ENCODE peak calls at places on chromosomes 1 and 21, in eight cellular contexts. N is tibial nerve, Z is transverse colon, A is adrenal gland, E is esophagus muscularis mucosa, Q is gastrocnemius medialis, P is prostate gland, Y is stomach. W is an unnamed sample.

GRCh38 chr1:93177991-93178390 is 2.2 kb downstream of the TMED5 start:
- DNase-seq in N (no peak), Z (no peak), A (no peak), E (no peak), Q (no peak), P (no peak), Y (no peak), W (no peak)

GRCh38 chr1:193069748-193070394 is 10.5 kb downstream of the RO60 start:
- DNase-seq in N (no peak), Z (no peak), A (no peak), E (no peak), Q (no peak), P (no peak), Y (no peak), W (no peak)

GRCh38 chr21:42745511-42746239 is 92.3 kb downstream of the PDE9A start:
- DNase-seq in N (no peak), Z (no peak), A (no peak), E (no peak), Q (no peak), P (no peak), Y (no peak), W (no peak)

GRCh38 chr1:178096421-178096820 is 2.5 kb downstream of the RASAL2 start:
- DNase-seq in N (no peak), Z (no peak), A (no peak), E (no peak), Q (no peak), P (no peak), Y (no peak), W (no peak)

GRCh38 chr1:201990427-201990826 is 8.0 kb downstream of the RNPEP start:
- DNase-seq in N (no peak), Z (no peak), A (peak; percentile 87), E (no peak), Q (no peak), P (no peak), Y (peak; percentile 51), W (no peak)

GRCh38 chr1:214438059-214438458 is 113.3 kb downstream of the PTPN14 start:
- DNase-seq in N (no peak), Z (no peak), A (no peak), E (no peak), Q (peak; percentile 91), P (no peak), Y (no peak), W (no peak)

GRCh38 chr21:45845063-45845789 is 136.3 kb upstream of the COL6A1 start:
- DNase-seq in N (no peak), Z (no peak), A (no peak), E (no peak), Q (no peak), P (no peak), Y (peak; percentile 3), W (no peak)

GRCh38 chr1:88434836-88435235 is 249.2 kb upstream of the PKN2 start:
- DNase-seq in N (no peak), Z (no peak), A (no peak), E (no peak), Q (no peak), P (no peak), Y (no peak), W (no peak)

GRCh38 chr1:63920154-63921117 is 146.6 kb downstream of the ROR1 start:
- DNase-seq in N (no peak), Z (no peak), A (no peak), E (no peak), Q (no peak), P (no peak), Y (no peak), W (no peak)

GRCh38 chr1:64471218-64471719 is 1.3 kb downstream of the CACHD1 start:
- DNase-seq in N (no peak), Z (peak; percentile 20), A (peak; percentile 77), E (peak; percentile 90), Q (no peak), P (peak; percentile 25), Y (peak; percentile 43), W (peak; percentile 74)

GRCh38 chr21:45938811-45939520 is 42.6 kb upstream of the COL6A1 start:
- DNase-seq in N (no peak), Z (no peak), A (no peak), E (no peak), Q (no peak), P (no peak), Y (no peak), W (no peak)

GRCh38 chr1:199205740-199206139 is 566.9 kb downstream of the PTPRC start:
- DNase-seq in N (no peak), Z (no peak), A (no peak), E (no peak), Q (no peak), P (no peak), Y (no peak), W (no peak)

GRCh38 chr1:242081446-242081845 is 82.5 kb upstream of the MAP1LC3C start:
- DNase-seq in N (no peak), Z (no peak), A (no peak), E (no peak), Q (no peak), P (no peak), Y (no peak), W (no peak)

GRCh38 chr1:155256101-155256852 is 994 bp upstream of the ENTREP3 start:
- DNase-seq in N (no peak), Z (no peak), A (no peak), E (no peak), Q (peak; percentile 32), P (no peak), Y (no peak), W (no peak)
- TF ChIP-seq POLR2A in N (no peak), Z (no peak), A (no peak), E (no peak), Q (no peak), P (no peak), Y (no peak), W (no peak)

GRCh38 chr1:158016651-158017335 is 23.3 kb downstream of the KIRREL1 start:
- DNase-seq in N (no peak), Z (no peak), A (no peak), E (no peak), Q (no peak), P (no peak), Y (no peak), W (no peak)
- H3K4me1 ChIP-seq in N (peaks cover 86% of the 10 kb centered on the region), Z (peaks cover 49% of the 10 kb centered on the region), A (peaks cover 77% of the 10 kb centered on the region), E (peaks cover 100% of the 10 kb centered on the region), Q (peaks cover 27% of the 10 kb centered on the region), P (peaks cover 6% of the 10 kb centered on the region), Y (peaks cover 71% of the 10 kb centered on the region), W (peaks cover 92% of the 10 kb centered on the region)

GRCh38 chr1:203769505-203770343 is 4.7 kb downstream of the LAX1 start:
- DNase-seq in N (peak; percentile 35), Z (peak; percentile 91), A (peak; percentile 83), E (peak; percentile 95), Q (peak; percentile 80), P (peak; percentile 78), Y (peak; percentile 74), W (peak; percentile 63)

GRCh38 chr1:203776636-203777035 is 11.7 kb downstream of the LAX1 start:
- DNase-seq in N (no peak), Z (no peak), A (no peak), E (no peak), Q (no peak), P (no peak), Y (no peak), W (no peak)

GRCh38 chr1:203768158-203768725 is 3.3 kb downstream of the LAX1 start:
- DNase-seq in N (no peak), Z (peak; percentile 30), A (no peak), E (no peak), Q (no peak), P (no peak), Y (no peak), W (no peak)

GRCh38 chr1:203772836-203773235 is 7.9 kb downstream of the LAX1 start:
- DNase-seq in N (no peak), Z (no peak), A (no peak), E (no peak), Q (no peak), P (no peak), Y (no peak), W (no peak)

GRCh38 chr1:203771901-203772301 is 6.9 kb downstream of the LAX1 start:
- DNase-seq in N (no peak), Z (no peak), A (no peak), E (no peak), Q (peak; percentile 82), P (no peak), Y (no peak), W (no peak)
- TF ChIP-seq POLR2A in N (no peak), Z (no peak), A (no peak), E (no peak), Q (no peak), P (no peak), Y (no peak), W (no peak)

DNA sequence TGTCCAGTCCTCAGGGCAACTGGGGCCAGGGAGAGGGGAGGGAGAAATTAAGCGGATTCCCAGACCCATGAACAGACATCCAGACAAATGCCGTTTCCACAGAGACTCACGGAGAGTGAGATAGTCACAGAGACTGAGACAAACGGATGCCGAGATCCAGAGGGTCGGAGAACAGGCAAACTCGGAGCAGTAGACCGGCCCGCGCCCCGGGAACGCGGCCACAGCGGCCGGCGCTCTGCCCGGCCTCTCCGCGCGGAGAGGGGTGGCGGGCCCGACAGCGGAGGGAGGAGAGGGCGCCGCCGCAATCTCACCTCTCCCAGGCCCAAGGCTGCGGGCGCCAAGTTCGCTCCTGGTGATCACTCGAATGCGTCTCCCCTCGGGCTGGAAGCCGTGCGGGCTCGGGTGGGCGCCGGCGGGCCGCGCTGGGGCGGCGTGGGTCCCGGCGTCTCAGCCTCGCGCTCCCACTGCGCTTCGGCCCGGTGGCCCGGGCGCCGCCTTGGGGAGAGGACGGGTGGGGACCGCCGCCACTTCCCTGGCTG is 796 bp upstream of the FOXD2 start:
- DNase-seq in N (no peak), Z (no peak), A (no peak), E (no peak), Q (no peak), P (no peak), Y (no peak), W (no peak)
- H3K4me1 ChIP-seq in N (peaks cover 39% of the 10 kb centered on the region), Z (peaks cover 39% of the 10 kb centered on the region), A (peaks cover 27% of the 10 kb centered on the region), E (peaks cover 64% of the 10 kb centered on the region), Q (peaks cover 17% of the 10 kb centered on the region), P (no peaks in the 10 kb centered on the region), Y (peaks cover 67% of the 10 kb centered on the region), W (peaks cover 49% of the 10 kb centered on the region)

GRCh38 chr1:100851726-100852125 is 42.9 kb downstream of the EXTL2 start:
- DNase-seq in N (no peak), Z (no peak), A (no peak), E (no peak), Q (no peak), P (no peak), Y (no peak), W (no peak)
- TF ChIP-seq POLR2A in N (no peak), Z (no peak), A (no peak), E (no peak), Q (no peak), P (no peak), Y (no peak), W (no peak)